ENCODE peak calls at places on chromosomes 5 and 9, in four cellular contexts. K, Y, J and I are unnamed samples.

GRCh38 chr9:124079176-124079925 is 67.8 kb downstream of the LHX2 start:
- DNase-seq in K (no peak), J (peak; percentile 75), Y (no peak), I (peak; percentile 40)

GRCh38 chr9:110099236-110099741 is 108.7 kb downstream of the C9orf152 start:
- DNase-seq in Y (no peak), K (no peak), J (peak; percentile 56), I (peak; percentile 92)

GRCh38 chr9:101269596-101270324 is 115.0 kb downstream of the BAAT start:
- DNase-seq in Y (no peak), K (no peak), J (no peak), I (no peak)

GRCh38 chr5:62460578-62460983 is 48.0 kb downstream of the IPO11 start:
- DNase-seq in Y (peak; percentile 16), J (peak; percentile 50), K (no peak), I (peak; percentile 45)

GRCh38 chr9:72703574-72703973 is 182.2 kb downstream of the TMC1 start:
- DNase-seq in K (no peak), Y (no peak), J (peak; percentile 40), I (no peak)

GRCh38 chr5:32583582-32584232 is 1.6 kb upstream of the SUB1 start:
- DNase-seq in K (peak; percentile 12), J (no peak), Y (no peak), I (no peak)

GRCh38 chr5:179906795-179907569 is 715 bp downstream of the TBC1D9B start:
- DNase-seq in K (peak; percentile 5), Y (peak; percentile 31), J (peak; percentile 72), I (peak; percentile 55)

GRCh38 chr5:2297991-2298390 is 415.3 kb upstream of the IRX4 start:
- DNase-seq in J (no peak), K (no peak), Y (no peak), I (no peak)

GRCh38 chr9:76634356-76635054 is 129.7 kb upstream of the PCA3 start:
- DNase-seq in J (peak; percentile 38), K (no peak), Y (no peak), I (peak; percentile 51)

GRCh38 chr5:80191991-80192398 is 63.9 kb downstream of the SERINC5 start:
- DNase-seq in Y (no peak), J (peak; percentile 18), K (peak; percentile 33), I (no peak)

GRCh38 chr9:135615666-135616620 is 23.4 kb downstream of the GLT6D1 start:
- DNase-seq in K (no peak), J (no peak), Y (no peak), I (no peak)

GRCh38 chr9:72428329-72428728 is 63.3 kb upstream of the ZFAND5 start:
- DNase-seq in J (peak; percentile 69), Y (no peak), K (no peak), I (no peak)